ENCODE peak calls at places on chromosomes 1 and 21, in four cellular contexts. R is AG04450, V is transverse colon, Q is A549. G is an unnamed sample.
A peak's percentile ranks its signal among the peaks of the same experiment; 100 is the strongest.

GRCh38 chr1:181469829-181470228 is 13.5 kb upstream of the CACNA1E start:
- DNase-seq in V (no peak), Q (peak; percentile 64), R (peak; percentile 24), G (peak; percentile 17)

GRCh38 chr21:16159213-16159970 is 429.6 kb downstream of the USP25 start:
- DNase-seq in Q (peak; percentile 40), V (no peak), R (peak; percentile 48), G (no peak)

GRCh38 chr1:209490013-209490412 is 93.5 kb upstream of the CAMK1G start:
- DNase-seq in Q (peak; percentile 29), V (no peak), R (no peak), G (no peak)

GRCh38 chr1:1777950-1778826 is at the start of gene NADK:
- DNase-seq in Q (peak; percentile 45), R (no peak), V (peak; percentile 70), G (peak; percentile 69)

GRCh38 chr1:54593571-54594160 is 29.7 kb downstream of the FAM151A start:
- DNase-seq in Q (no peak), R (no peak), V (no peak), G (no peak)

GRCh38 chr1:224615861-224616760 is at the start of gene CNIH3:
- DNase-seq in R (no peak), V (no peak), Q (peak; percentile 56), G (no peak)

GRCh38 chr21:26909972-26910371 is 56.9 kb downstream of the ADAMTS5 start:
- DNase-seq in V (no peak), Q (no peak), R (no peak), G (no peak)

GRCh38 chr1:151705146-151705545 is 11.5 kb downstream of the CELF3 start:
- DNase-seq in V (no peak), R (no peak), Q (no peak), G (no peak)

GRCh38 chr1:64861611-64862010 is 104.7 kb downstream of the JAK1 start:
- DNase-seq in R (no peak), Q (peak; percentile 28), V (peak; percentile 29), G (peak; percentile 25)

GRCh38 chr1:62235576-62235975 is 40.9 kb downstream of the L1TD1 start:
- DNase-seq in V (no peak), R (no peak), Q (no peak), G (no peak)

GRCh38 chr1:160261526-160261877 is 847 bp downstream of the DCAF8 start:
- DNase-seq in V (peak; percentile 54), Q (peak; percentile 72), R (peak; percentile 76), G (peak; percentile 71)

GRCh38 chr1:16980473-16981268 is at the start of gene MFAP2:
- DNase-seq in Q (no peak), V (no peak), R (no peak), G (no peak)

GRCh38 chr1:112388436-112388835 is 7.6 kb upstream of the CTTNBP2NL start:
- DNase-seq in V (no peak), Q (no peak), R (no peak), G (peak; percentile 12)

GRCh38 chr1:200039849-200040479 is 12.5 kb downstream of the NR5A2 start:
- DNase-seq in Q (no peak), R (no peak), V (no peak), G (no peak)

GRCh38 chr1:55353709-55354620 is 138.8 kb upstream of the USP24 start:
- DNase-seq in R (no peak), Q (no peak), V (no peak), G (no peak)

GRCh38 chr1:216325336-216325735 is 97.9 kb downstream of the USH2A start:
- DNase-seq in Q (no peak), R (no peak), V (no peak), G (no peak)

GRCh38 chr1:172278478-172278877 is 142.0 kb upstream of the C1orf105 start:
- DNase-seq in Q (peak; percentile 40), R (no peak), V (no peak), G (no peak)

GRCh38 chr1:206540044-206540758 is 32.9 kb downstream of the RASSF5 start:
- DNase-seq in Q (no peak), V (peak; percentile 76), R (no peak), G (peak; percentile 28)

GRCh38 chr1:247337961-247338360 is 6.3 kb upstream of the ZNF496 start:
- DNase-seq in Q (no peak), V (no peak), R (no peak), G (no peak)

GRCh38 chr1:12185556-12186276 is 18.9 kb downstream of the TNFRSF1B start:
- DNase-seq in R (no peak), Q (no peak), V (no peak), G (peak; percentile 67)

GRCh38 chr1:197615693-197616011 is 159.6 kb downstream of the DENND1B start:
- DNase-seq in R (no peak), V (no peak), Q (no peak), G (peak; percentile 31)

GRCh38 chr1:215497516-215497915 is 69.6 kb upstream of the KCTD3 start:
- DNase-seq in R (no peak), Q (no peak), V (no peak), G (no peak)

GRCh38 chr1:29468501-29468900 is 232.2 kb downstream of the PTPRU start:
- DNase-seq in R (no peak), V (no peak), Q (no peak), G (no peak)

GRCh38 chr21:44920694-44921604 is at the start of gene ITGB2:
- DNase-seq in Q (no peak), R (no peak), V (peak; percentile 57), G (no peak)

GRCh38 chr1:110210604-110211502 is 739 bp downstream of the KCNC4 start:
- DNase-seq in V (peak; percentile 68), Q (peak; percentile 25), R (no peak), G (peak; percentile 44)

GRCh38 chr1:26799479-26800133 is 11.9 kb downstream of the PIGV start:
- DNase-seq in V (peak; percentile 42), Q (no peak), R (no peak), G (no peak)

GRCh38 chr1:41109316-41110263 is 88.1 kb upstream of the SLFNL1 start:
- DNase-seq in V (peak; percentile 20), Q (peak; percentile 74), R (peak; percentile 73), G (peak; percentile 58)

GRCh38 chr1:108142258-108142657 is 57.9 kb downstream of the SLC25A24 start:
- DNase-seq in Q (no peak), R (no peak), V (no peak), G (no peak)

GRCh38 chr1:62424412-62424811 is 12.4 kb upstream of the USP1 start:
- DNase-seq in Q (no peak), R (no peak), V (no peak), G (no peak)

GRCh38 chr1:163442214-163442765 is 120.5 kb downstream of the NUF2 start:
- DNase-seq in Q (no peak), V (no peak), R (no peak), G (no peak)
- H3K9me3 ChIP-seq in Q (no peaks in the 10 kb centered on the region), V (no peaks in the 10 kb centered on the region), R (no peaks in the 10 kb centered on the region), G (no peaks in the 10 kb centered on the region)

GRCh38 chr1:24015226-24016210 is 35.4 kb upstream of the SRSF10 start:
- DNase-seq in R (no peak), Q (no peak), V (no peak), G (no peak)
- H3K27ac ChIP-seq in R (no peak overlapping the region), Q (peak overlapping the region; percentile 96), V (peak overlapping the region; percentile 92), G (no peak overlapping the region)

GRCh38 chr1:47791879-47792608 is 205.1 kb downstream of the TRABD2B start:
- DNase-seq in Q (no peak), R (no peak), V (no peak), G (no peak)
- H3K9me3 ChIP-seq in Q (no peaks in the 10 kb centered on the region), R (no peaks in the 10 kb centered on the region), V (no peaks in the 10 kb centered on the region), G (no peaks in the 10 kb centered on the region)

GRCh38 chr1:34842952-34843371 is 16.6 kb downstream of the SMIM12 start:
- DNase-seq in V (no peak), Q (no peak), R (no peak), G (no peak)

GRCh38 chr1:34843392-34844251 is 15.9 kb downstream of the SMIM12 start:
- DNase-seq in R (no peak), V (no peak), Q (no peak), G (no peak)

GRCh38 chr1:34846265-34846664 is 13.3 kb downstream of the SMIM12 start:
- DNase-seq in V (no peak), Q (no peak), R (no peak), G (no peak)

GRCh38 chr1:34845131-34845901 is 14.2 kb downstream of the SMIM12 start:
- DNase-seq in R (no peak), V (no peak), Q (no peak), G (no peak)

DNA sequence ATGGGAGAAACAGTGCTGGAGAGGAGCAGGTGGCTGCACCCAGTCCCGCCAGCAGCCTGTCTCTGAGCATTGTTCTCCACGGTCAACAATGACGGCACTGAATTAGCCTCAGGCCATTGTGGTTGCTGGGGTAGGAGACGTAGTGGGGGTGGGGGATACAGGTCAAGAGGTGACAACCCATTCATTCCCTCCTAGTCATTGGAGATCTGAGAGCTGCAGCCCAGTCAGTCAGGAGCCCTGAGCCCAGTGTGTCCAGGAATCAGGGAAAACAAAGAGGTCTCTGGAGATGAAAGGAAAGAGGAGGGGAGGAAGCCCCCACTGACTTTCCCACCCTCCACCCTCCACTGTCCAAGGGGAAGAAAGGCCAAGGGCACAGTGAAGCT is 15.3 kb downstream of the SMIM12 start:
- DNase-seq in R (no peak), Q (no peak), V (no peak), G (no peak)
- H3K27ac ChIP-seq in R (no peak overlapping the region), Q (no peak overlapping the region), V (no peak overlapping the region), G (no peak overlapping the region)

DNA sequence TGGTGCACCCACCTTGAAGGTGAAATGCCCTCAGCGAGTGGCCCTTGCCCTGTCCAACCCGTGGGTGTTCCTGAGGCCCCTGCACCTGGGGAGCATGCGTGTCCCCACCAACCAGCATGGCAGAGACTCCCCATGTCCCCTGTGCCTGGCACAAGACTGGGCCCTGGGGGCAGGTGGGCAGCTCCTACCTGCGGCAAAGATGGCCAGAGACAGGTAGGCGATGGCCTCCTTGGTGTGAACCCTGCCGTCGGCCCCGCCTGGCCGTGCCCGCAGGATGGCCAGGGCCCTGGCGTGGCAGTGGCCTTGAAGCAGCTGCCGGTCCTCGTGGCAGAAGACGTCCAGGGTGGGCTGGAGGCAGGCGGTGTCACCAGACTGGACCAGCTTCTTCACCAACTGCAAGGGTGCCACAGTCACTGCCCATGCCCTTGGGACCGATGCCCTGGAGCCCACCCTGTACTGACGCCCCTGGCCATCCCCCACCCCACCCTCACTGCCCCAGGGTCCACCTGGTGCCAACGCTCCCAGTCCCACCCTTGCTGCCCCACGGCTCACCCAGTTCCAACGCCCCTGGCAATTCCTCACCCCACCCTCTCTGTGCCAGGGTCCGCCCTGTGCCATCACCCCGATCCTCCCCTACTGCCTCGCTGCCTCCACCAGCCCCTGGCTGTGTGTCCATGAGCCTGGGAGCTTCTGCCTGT is 15.7 kb downstream of the TTC34 start:
- DNase-seq in V (no peak), Q (no peak), R (no peak), G (no peak)
- H3K9me3 ChIP-seq in V (peaks cover 6% of the 10 kb centered on the region), Q (no peaks in the 10 kb centered on the region), R (peaks cover 76% of the 10 kb centered on the region), G (no peaks in the 10 kb centered on the region)

DNA sequence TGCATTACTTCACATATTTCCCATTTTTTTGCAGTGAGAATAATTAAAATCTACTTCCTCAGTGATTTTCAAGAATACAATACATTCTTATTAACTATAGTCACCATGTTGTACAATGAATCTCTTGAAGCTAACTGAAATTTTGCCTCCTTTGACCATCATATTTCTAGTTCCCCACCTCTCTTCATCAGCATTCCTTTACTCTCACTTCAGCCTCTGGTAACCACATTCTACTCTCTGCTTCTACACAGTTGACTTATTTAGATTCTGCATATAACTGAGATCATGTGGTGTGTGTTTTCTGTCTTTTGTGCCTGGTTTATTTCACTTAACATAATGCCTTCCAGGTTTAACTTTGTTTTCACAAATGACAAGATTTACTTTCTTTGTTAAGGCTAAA is 304.4 kb upstream of the LYPLAL1 start:
- DNase-seq in Q (no peak), R (no peak), V (no peak), G (no peak)
- H3K27ac ChIP-seq in Q (no peak overlapping the region), R (no peak overlapping the region), V (no peak overlapping the region), G (no peak overlapping the region)

G was measured in small intestine.